ENCODE peak calls at places on chromosomes 4 and X, in six cellular contexts. D is activated T-cell treated with anti-CD3 and anti-CD28 coated beads, Interleukin-2, amount 50 U/mL, for 4 hours; Q is endothelial cell; M is cardiac muscle cell; B is fibroblast of the conjunctiva; V is fibroblast of mammary gland. R is an unnamed sample.

GRCh38 chr4:100117749-100118148 is 72.5 kb downstream of the DDIT4L start:
- DNase-seq in D (no peak), Q (no peak), M (peak), B (peak), V (no peak), R (no peak)

GRCh38 chr4:174490356-174490969 is 31.8 kb downstream of the HPGD start:
- DNase-seq in D (no peak), Q (no peak), M (peak), B (peak), V (peak), R (no peak)

GRCh38 chrX:118566359-118566758 is 70.7 kb downstream of the DOCK11 start:
- DNase-seq in D (no peak), Q (no peak), M (peak), B (peak), V (peak), R (no peak)

GRCh38 chr4:70601422-70602039 is 9.5 kb downstream of the AMBN start:
- DNase-seq in D (peak), Q (peak), M (peak), B (peak), V (peak), R (peak)

GRCh38 chrX:960821-961220 is 251.6 kb downstream of the CRLF2 start:
- DNase-seq in D (no peak), Q (no peak), M (no peak), B (no peak), V (no peak), R (no peak)

GRCh38 chrX:46244451-46244850 is 300.8 kb downstream of the ZNF674 start:
- DNase-seq in D (no peak), Q (no peak), M (no peak), B (no peak), V (peak), R (no peak)

GRCh38 chrX:39175418-39176057 is 374.3 kb downstream of the MID1IP1 start:
- DNase-seq in D (no peak), Q (no peak), M (no peak), B (no peak), V (no peak), R (no peak)

GRCh38 chr4:56728512-56728911 is 47.4 kb upstream of the HOPX start:
- DNase-seq in D (no peak), Q (no peak), M (peak), B (peak), V (peak), R (no peak)

GRCh38 chr4:137370206-137370633 is 162.1 kb downstream of the PCDH18 start:
- DNase-seq in D (no peak), Q (no peak), M (peak), B (no peak), V (peak), R (no peak)

GRCh38 chr4:83150563-83151330 is 36.2 kb upstream of the PLAC8 start:
- DNase-seq in D (no peak), Q (no peak), M (peak), B (no peak), V (peak), R (no peak)

GRCh38 chr4:22220965-22221364 is 272.4 kb upstream of the KCNIP4 start:
- DNase-seq in D (no peak), Q (no peak), M (peak), B (no peak), V (no peak), R (no peak)

GRCh38 chr4:88107406-88108107 is 50.9 kb downstream of the ABCG2 start:
- DNase-seq in D (no peak), Q (no peak), M (peak), B (no peak), V (peak), R (no peak)

GRCh38 chrX:12554206-12554605 is 237.0 kb upstream of the PRPS2 start:
- DNase-seq in D (no peak), Q (no peak), M (no peak), B (no peak), V (no peak), R (no peak)

GRCh38 chrX:40581333-40581910 is 652 bp downstream of the ATP6AP2 start:
- DNase-seq in D (no peak), Q (no peak), M (peak), B (no peak), V (peak), R (no peak)

GRCh38 chr4:112127048-112127637 is 18.1 kb upstream of the FAM241A start:
- DNase-seq in D (no peak), Q (no peak), M (no peak), B (no peak), V (no peak), R (no peak)

GRCh38 chr4:128653514-128654420 is 155.7 kb upstream of the JADE1 start:
- DNase-seq in D (no peak), Q (no peak), M (peak), B (no peak), V (no peak), R (no peak)

GRCh38 chr4:38672247-38673071 is 8.5 kb downstream of the KLF3 start:
- DNase-seq in D (no peak), Q (no peak), M (no peak), B (no peak), V (no peak), R (no peak)

GRCh38 chr4:52076731-52077130 is 25.6 kb downstream of the SPATA18 start:
- DNase-seq in D (no peak), Q (peak), M (peak), B (no peak), V (no peak), R (no peak)

GRCh38 chrX:37846141-37846540 is 1.2 kb downstream of the DYNLT3 start:
- DNase-seq in D (no peak), Q (no peak), M (no peak), B (no peak), V (no peak), R (no peak)

GRCh38 chr4:105137460-105137859 is 9.2 kb upstream of the TET2 start:
- DNase-seq in D (no peak), Q (no peak), M (no peak), B (no peak), V (no peak), R (no peak)

GRCh38 chr4:174714393-174715211 is 114.4 kb downstream of the GLRA3 start:
- DNase-seq in D (no peak), Q (peak), M (peak), B (peak), V (peak), R (no peak)

GRCh38 chr4:184439856-184440592 is 34.3 kb downstream of the IRF2 start:
- DNase-seq in D (no peak), Q (no peak), M (peak), B (no peak), V (peak), R (no peak)

GRCh38 chr4:67658302-67658701 is 42.7 kb downstream of the UBA6 start:
- DNase-seq in D (no peak), Q (no peak), M (no peak), B (no peak), V (no peak), R (no peak)

GRCh38 chr4:85055558-85055957 is 89.1 kb upstream of the WDFY3 start:
- DNase-seq in D (no peak), Q (no peak), M (no peak), B (no peak), V (no peak), R (no peak)

GRCh38 chr4:85909851-85910250 is 434.9 kb downstream of the ARHGAP24 start:
- DNase-seq in D (no peak), Q (no peak), M (no peak), B (no peak), V (no peak), R (no peak)

GRCh38 chr4:48970471-48970921 is 15.6 kb upstream of the CWH43 start:
- DNase-seq in D (no peak), Q (no peak), M (no peak), B (peak), V (peak), R (no peak)

GRCh38 chr4:81030617-81031388 is at the start of gene BMP3:
- DNase-seq in D (no peak), Q (peak), M (peak), B (no peak), V (no peak), R (no peak)

GRCh38 chr4:150577786-150578185 is 4.2 kb upstream of the MAB21L2 start:
- DNase-seq in D (no peak), Q (no peak), M (no peak), B (no peak), V (no peak), R (no peak)

GRCh38 chr4:137156054-137156453 is 376.2 kb downstream of the PCDH18 start:
- DNase-seq in D (no peak), Q (no peak), M (peak), B (peak), V (peak), R (no peak)